ENCODE peak calls at places on chromosomes 16 and 17, in five cellular contexts. A is effector memory CD8-positive, alpha-beta T cell; Z is DMS53; N is type B pancreatic cell; P is prostate gland. T is an unnamed sample.
A peak's percentile ranks its signal among the peaks of the same experiment; 100 is the strongest.

GRCh38 chr16:12879812-12880211 is 21.6 kb upstream of the SHISA9 start:
- DNase-seq in N (no peak), P (no peak), Z (no peak), A (no peak), T (no peak)

GRCh38 chr16:68128577-68129305 is 43.6 kb downstream of the NFATC3 start:
- DNase-seq in A (no peak), N (no peak), Z (no peak), P (no peak), T (no peak)

GRCh38 chr17:39676198-39676819 is 8.1 kb downstream of the PNMT start:
- DNase-seq in A (peak; percentile 55), N (no peak), Z (peak; percentile 70), P (peak; percentile 57), T (peak; percentile 76)

GRCh38 chr17:48612456-48612853 is 1.6 kb upstream of the HOXB7 start:
- DNase-seq in P (no peak), N (no peak), Z (peak; percentile 61), A (no peak), T (no peak)

GRCh38 chr16:929227-929669 is 41.5 kb downstream of the LMF1 start:
- DNase-seq in P (no peak), A (no peak), Z (no peak), N (no peak), T (no peak)

GRCh38 chr17:34637548-34638525 is 58.5 kb downstream of the TMEM132E start:
- DNase-seq in N (peak; percentile 80), A (peak; percentile 77), Z (peak; percentile 62), P (peak; percentile 66), T (peak; percentile 78)

GRCh38 chr17:80287806-80288579 is 27.3 kb downstream of the RNF213 start:
- DNase-seq in Z (no peak), N (no peak), A (no peak), P (no peak), T (no peak)

GRCh38 chr16:31202402-31203385 is at the start of gene PYCARD:
- DNase-seq in N (no peak), P (peak; percentile 21), Z (peak; percentile 58), A (peak; percentile 40), T (peak; percentile 51)

GRCh38 chr16:78925071-78925714 is 675.3 kb downstream of the MAF start:
- DNase-seq in P (no peak), N (no peak), Z (peak; percentile 64), A (peak; percentile 10), T (no peak)

GRCh38 chr16:66376577-66377326 is 10.3 kb downstream of the CDH5 start:
- DNase-seq in N (no peak), A (no peak), Z (no peak), P (no peak), T (no peak)

GRCh38 chr16:880471-881171 is 80.1 kb upstream of the GNG13 start:
- DNase-seq in A (no peak), N (no peak), Z (no peak), P (no peak), T (no peak)

GRCh38 chr16:79261944-79262552 is 338.5 kb downstream of the MAF start:
- DNase-seq in P (no peak), Z (no peak), N (no peak), A (no peak), T (no peak)

GRCh38 chr16:71648162-71648561 is 22.2 kb downstream of the MARVELD3 start:
- DNase-seq in Z (no peak), A (no peak), N (no peak), P (no peak), T (no peak)

GRCh38 chr16:86562356-86562755 is 4.3 kb upstream of the FOXC2 start:
- DNase-seq in N (no peak), Z (no peak), A (no peak), P (no peak), T (no peak)